ENCODE peak calls at places on chromosome 10, in five cellular contexts. I, E, U, D and O are unnamed samples.

GRCh38 chr10:29862926-29863614 is 196.3 kb downstream of the JCAD start:
- DNase-seq in E (peak), D (no peak), U (no peak), I (no peak), O (peak)

GRCh38 chr10:107139237-107139636 is 25.3 kb downstream of the SORCS1 start:
- DNase-seq in I (no peak), D (no peak), U (no peak), E (no peak), O (no peak)

GRCh38 chr10:29084908-29085307 is 204.0 kb upstream of the LYZL1 start:
- DNase-seq in D (no peak), U (no peak), I (no peak), E (no peak), O (no peak)

GRCh38 chr10:100043796-100044195 is 34.0 kb upstream of the DNMBP start:
- DNase-seq in U (no peak), D (no peak), E (no peak), I (no peak), O (peak)

GRCh38 chr10:29849886-29850285 is 209.5 kb downstream of the JCAD start:
- DNase-seq in E (no peak), D (no peak), I (no peak), U (no peak), O (no peak)

GRCh38 chr10:19874791-19875190 is 58.6 kb downstream of the PLXDC2 start:
- DNase-seq in I (no peak), D (no peak), U (no peak), E (no peak), O (no peak)

GRCh38 chr10:132449051-132449825 is 52.2 kb downstream of the PWWP2B start:
- DNase-seq in D (no peak), U (no peak), I (no peak), E (peak), O (no peak)

GRCh38 chr10:132595021-132595420 is 57.4 kb downstream of the INPP5A start:
- DNase-seq in D (no peak), I (no peak), U (no peak), E (no peak), O (no peak)

GRCh38 chr10:47107226-47107625 is 192.8 kb upstream of the GDF10 start:
- DNase-seq in I (no peak), U (no peak), D (no peak), E (no peak), O (no peak)

GRCh38 chr10:132297521-132297920 is 10.2 kb downstream of the STK32C start:
- DNase-seq in E (no peak), I (no peak), D (no peak), U (no peak), O (no peak)

GRCh38 chr10:6044060-6044459 is 18.1 kb downstream of the IL2RA start:
- DNase-seq in U (no peak), I (no peak), E (no peak), D (no peak), O (no peak)
- TF ChIP-seq MYC in U (no peak), I (no peak), E (no peak), D (no peak), O (no peak)

DNA sequence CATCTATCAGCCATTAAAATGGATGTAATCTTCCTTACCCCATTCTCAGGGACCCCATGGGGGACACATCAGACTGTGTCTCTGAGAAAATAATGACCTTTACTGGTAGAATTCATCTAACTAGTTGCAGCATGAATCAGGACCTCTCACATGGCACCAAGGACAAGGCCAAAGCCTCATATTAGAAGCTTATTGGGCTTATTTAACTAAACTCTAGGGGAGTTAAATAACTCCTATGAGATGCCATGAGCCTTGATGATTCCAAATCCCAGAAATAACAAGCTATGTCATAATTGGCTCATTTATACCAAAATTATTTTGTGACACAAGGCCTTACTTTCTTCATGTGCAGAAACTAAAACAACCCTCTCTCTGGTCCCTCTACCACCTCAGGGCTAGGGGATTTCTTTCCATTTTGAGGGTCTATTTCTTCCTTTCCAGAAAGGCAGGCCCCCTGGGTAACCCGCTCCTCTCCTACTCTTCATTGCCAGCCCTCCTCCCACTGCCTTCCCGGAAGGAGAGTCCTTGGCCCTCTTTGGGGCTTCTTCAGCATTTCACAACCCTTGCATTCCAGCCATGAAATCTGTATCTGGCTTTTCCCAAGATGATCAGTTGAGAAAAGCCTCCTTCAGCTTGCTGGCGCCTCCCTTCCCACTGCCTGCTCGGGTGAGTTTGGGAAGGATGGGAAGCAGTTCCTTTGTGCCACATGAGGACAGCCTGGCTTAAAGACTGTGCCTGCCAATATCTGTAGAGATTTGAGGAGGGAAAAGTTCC is 41.8 kb upstream of the TRIM8 start:
- DNase-seq in I (no peak), D (no peak), U (no peak), E (no peak), O (no peak)
- H3K4me2 ChIP-seq in I (no peak), D (no peak), U (no peak), E (no peak), O (no peak)

GRCh38 chr10:90968448-90969086 is 47.7 kb upstream of the ANKRD1 start:
- DNase-seq in U (no peak), E (peak), D (no peak), I (no peak), O (peak)
- TF ChIP-seq MYC in U (no peak), E (no peak), D (no peak), I (no peak), O (no peak)

GRCh38 chr10:48700493-48700892 is 15.8 kb downstream of the WDFY4 start:
- DNase-seq in D (no peak), I (no peak), E (no peak), U (no peak), O (no peak)

GRCh38 chr10:48700071-48700470 is 15.4 kb downstream of the WDFY4 start:
- DNase-seq in E (no peak), U (no peak), I (no peak), D (no peak), O (no peak)

GRCh38 chr10:48698971-48699627 is 14.4 kb downstream of the WDFY4 start:
- DNase-seq in U (no peak), E (no peak), I (no peak), D (no peak), O (no peak)

GRCh38 chr10:48701941-48702340 is 17.3 kb downstream of the WDFY4 start:
- DNase-seq in E (no peak), U (no peak), I (no peak), D (no peak), O (no peak)

DNA sequence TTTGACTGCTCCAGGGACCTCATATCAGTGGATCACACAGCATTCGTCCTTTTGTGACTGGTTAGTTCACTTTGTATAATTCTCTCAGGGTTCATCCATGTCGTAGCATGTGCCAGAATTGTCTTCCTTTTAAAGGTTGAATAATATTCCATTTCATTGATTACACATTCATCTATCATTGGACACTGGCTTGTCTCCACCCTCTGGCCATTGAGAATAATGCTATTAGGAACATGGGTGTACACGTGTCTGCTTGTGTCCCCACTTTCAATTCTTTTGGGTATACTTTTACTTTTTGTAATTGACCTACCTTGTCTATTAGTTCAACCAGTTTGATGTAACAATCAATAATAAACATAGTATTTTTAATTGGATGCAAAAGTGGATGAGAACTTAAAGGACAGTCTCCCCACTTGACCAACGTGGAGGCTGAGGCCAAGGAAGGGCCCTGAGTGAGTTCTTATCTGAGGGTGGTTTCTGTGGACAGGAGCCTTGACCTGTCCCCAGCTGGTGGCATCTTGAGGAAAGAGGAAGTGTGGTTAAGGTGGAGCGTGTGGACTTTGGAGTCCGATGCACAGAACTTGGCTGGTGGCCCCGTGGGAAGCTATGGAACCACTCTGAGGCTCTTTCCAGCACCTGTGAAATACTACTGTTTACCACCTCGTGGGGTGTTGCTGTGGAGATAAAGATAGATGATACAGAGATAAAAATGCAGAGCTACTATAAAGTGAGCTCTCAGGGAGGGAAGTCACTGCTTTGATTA is 16.6 kb downstream of the WDFY4 start:
- DNase-seq in U (no peak), I (no peak), E (no peak), D (no peak), O (no peak)
- H3K4me2 ChIP-seq in U (no peak), I (no peak), E (no peak), D (no peak), O (no peak)

GRCh38 chr10:77800738-77801266 is 125.8 kb downstream of the DLG5 start:
- DNase-seq in U (no peak), E (no peak), I (no peak), D (no peak), O (no peak)

GRCh38 chr10:77798940-77799339 is 127.6 kb downstream of the DLG5 start:
- DNase-seq in I (no peak), D (no peak), E (no peak), U (no peak), O (no peak)

GRCh38 chr10:77801474-77802238 is 124.9 kb downstream of the DLG5 start:
- DNase-seq in E (no peak), U (no peak), D (peak), I (no peak), O (no peak)

GRCh38 chr10:77799352-77799751 is 127.2 kb downstream of the DLG5 start:
- DNase-seq in E (no peak), D (no peak), I (no peak), U (no peak), O (no peak)

GRCh38 chr10:77800320-77800719 is 126.2 kb downstream of the DLG5 start:
- DNase-seq in E (no peak), D (no peak), I (no peak), U (no peak), O (no peak)
- TF ChIP-seq MYC in E (no peak), D (no peak), I (no peak), U (no peak), O (no peak)

GRCh38 chr10:121831777-121832176 is 96.1 kb downstream of the ATE1 start:
- DNase-seq in E (no peak), I (no peak), U (no peak), D (no peak), O (no peak)

GRCh38 chr10:121828045-121828444 is 99.8 kb downstream of the ATE1 start:
- DNase-seq in I (no peak), E (no peak), U (no peak), D (no peak), O (no peak)

GRCh38 chr10:121831237-121831636 is 96.6 kb downstream of the ATE1 start:
- DNase-seq in E (no peak), I (no peak), D (no peak), U (no peak), O (no peak)

GRCh38 chr10:121832647-121833046 is 95.2 kb downstream of the ATE1 start:
- DNase-seq in I (no peak), U (no peak), D (no peak), E (no peak), O (no peak)

DNA sequence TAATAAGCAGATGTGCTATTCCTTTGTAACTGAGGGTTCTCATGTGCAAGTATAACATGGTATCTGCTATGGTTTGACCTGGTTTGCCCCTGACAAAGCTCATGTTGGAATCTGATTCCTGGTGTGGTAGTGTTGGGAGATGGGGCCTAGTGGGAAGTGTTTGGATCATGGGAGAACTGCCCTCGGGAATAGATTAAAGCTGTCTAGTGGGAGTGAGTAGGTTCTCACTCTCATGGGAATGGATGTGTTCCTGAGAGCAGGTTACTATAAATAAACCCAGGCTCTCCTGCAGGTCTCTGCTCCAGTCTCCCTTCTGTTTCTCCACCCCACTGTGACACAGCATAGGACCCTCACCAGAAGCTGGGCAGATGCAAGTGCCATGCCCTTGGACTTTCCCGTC is 97.7 kb downstream of the ATE1 start:
- DNase-seq in D (no peak), U (no peak), E (no peak), I (no peak), O (no peak)
- H3K4me2 ChIP-seq in D (no peak), U (no peak), E (no peak), I (no peak), O (no peak)